ENCODE peak calls at places on chromosomes 11 and 22, in seven cellular contexts. One of them, this sample, is unnamed.

GRCh38 chr11:9568854-9569587 is 4.4 kb upstream of the WEE1 start:
- DNase-seq in activated CD4-positive, alpha-beta T cell treated with anti-CD3 and anti-CD28 coated beads, Interleukin-2, amount 50 U/mL, for 24 hours: no peak
- DNase-seq in head of caudate nucleus: no peak
- DNase-seq in HEK293T: no peak
- DNase-seq in cerebellum: no peak
- DNase-seq in GM04503: peak; percentile 95
- DNase-seq in WERI-Rb-1: no peak
- DNase-seq in this sample: peak; percentile 76

GRCh38 chr11:88292156-88292844 is 45.2 kb downstream of the CTSC start:
- DNase-seq in activated CD4-positive, alpha-beta T cell treated with anti-CD3 and anti-CD28 coated beads, Interleukin-2, amount 50 U/mL, for 24 hours: no peak
- DNase-seq in head of caudate nucleus: no peak
- DNase-seq in WERI-Rb-1: no peak
- DNase-seq in cerebellum: no peak
- DNase-seq in HEK293T: no peak
- DNase-seq in GM04503: no peak
- DNase-seq in this sample: peak; percentile 1

GRCh38 chr11:35722641-35723040 is 60.1 kb downstream of the TRIM44 start:
- DNase-seq in head of caudate nucleus: no peak
- DNase-seq in HEK293T: no peak
- DNase-seq in activated CD4-positive, alpha-beta T cell treated with anti-CD3 and anti-CD28 coated beads, Interleukin-2, amount 50 U/mL, for 24 hours: no peak
- DNase-seq in WERI-Rb-1: no peak
- DNase-seq in GM04503: no peak
- DNase-seq in cerebellum: no peak
- DNase-seq in this sample: no peak

GRCh38 chr11:79794057-79794456 is 353.2 kb upstream of the TENM4 start:
- DNase-seq in cerebellum: no peak
- DNase-seq in GM04503: no peak
- DNase-seq in head of caudate nucleus: no peak
- DNase-seq in activated CD4-positive, alpha-beta T cell treated with anti-CD3 and anti-CD28 coated beads, Interleukin-2, amount 50 U/mL, for 24 hours: no peak
- DNase-seq in HEK293T: no peak
- DNase-seq in WERI-Rb-1: no peak
- DNase-seq in this sample: no peak

GRCh38 chr11:12076840-12077534 is 33.4 kb upstream of the MICAL2 start:
- DNase-seq in activated CD4-positive, alpha-beta T cell treated with anti-CD3 and anti-CD28 coated beads, Interleukin-2, amount 50 U/mL, for 24 hours: no peak
- DNase-seq in HEK293T: no peak
- DNase-seq in cerebellum: peak; percentile 50
- DNase-seq in GM04503: no peak
- DNase-seq in head of caudate nucleus: no peak
- DNase-seq in WERI-Rb-1: no peak
- DNase-seq in this sample: no peak

GRCh38 chr11:63567044-63567840 is 4.1 kb upstream of the PLAAT2 start:
- DNase-seq in HEK293T: no peak
- DNase-seq in WERI-Rb-1: no peak
- DNase-seq in activated CD4-positive, alpha-beta T cell treated with anti-CD3 and anti-CD28 coated beads, Interleukin-2, amount 50 U/mL, for 24 hours: peak; percentile 18
- DNase-seq in cerebellum: no peak
- DNase-seq in head of caudate nucleus: no peak
- DNase-seq in GM04503: peak; percentile 39
- DNase-seq in this sample: no peak

GRCh38 chr11:119065369-119065768 is 2.2 kb upstream of the VPS11 start:
- DNase-seq in WERI-Rb-1: peak; percentile 52
- DNase-seq in cerebellum: no peak
- DNase-seq in HEK293T: peak; percentile 39
- DNase-seq in GM04503: no peak
- DNase-seq in activated CD4-positive, alpha-beta T cell treated with anti-CD3 and anti-CD28 coated beads, Interleukin-2, amount 50 U/mL, for 24 hours: no peak
- DNase-seq in head of caudate nucleus: no peak
- DNase-seq in this sample: no peak

GRCh38 chr11:5203366-5203765 is 2.9 kb upstream of the OR51V1 start:
- DNase-seq in cerebellum: no peak
- DNase-seq in HEK293T: no peak
- DNase-seq in activated CD4-positive, alpha-beta T cell treated with anti-CD3 and anti-CD28 coated beads, Interleukin-2, amount 50 U/mL, for 24 hours: no peak
- DNase-seq in head of caudate nucleus: no peak
- DNase-seq in GM04503: no peak
- DNase-seq in WERI-Rb-1: no peak
- DNase-seq in this sample: no peak

GRCh38 chr11:113670149-113670829 is 35.8 kb downstream of the TMPRSS5 start:
- DNase-seq in cerebellum: no peak
- DNase-seq in HEK293T: no peak
- DNase-seq in activated CD4-positive, alpha-beta T cell treated with anti-CD3 and anti-CD28 coated beads, Interleukin-2, amount 50 U/mL, for 24 hours: no peak
- DNase-seq in GM04503: no peak
- DNase-seq in head of caudate nucleus: no peak
- DNase-seq in WERI-Rb-1: no peak
- DNase-seq in this sample: no peak

GRCh38 chr22:36456459-36456835 is 25.0 kb downstream of the TXN2 start:
- DNase-seq in GM04503: no peak
- DNase-seq in activated CD4-positive, alpha-beta T cell treated with anti-CD3 and anti-CD28 coated beads, Interleukin-2, amount 50 U/mL, for 24 hours: no peak
- DNase-seq in HEK293T: no peak
- DNase-seq in head of caudate nucleus: no peak
- DNase-seq in WERI-Rb-1: no peak
- DNase-seq in cerebellum: no peak
- DNase-seq in this sample: no peak

GRCh38 chr22:19811811-19812771 is 42.6 kb downstream of the GNB1L start:
- DNase-seq in activated CD4-positive, alpha-beta T cell treated with anti-CD3 and anti-CD28 coated beads, Interleukin-2, amount 50 U/mL, for 24 hours: no peak
- DNase-seq in head of caudate nucleus: peak; percentile 12
- DNase-seq in cerebellum: no peak
- DNase-seq in GM04503: no peak
- DNase-seq in HEK293T: no peak
- DNase-seq in WERI-Rb-1: no peak
- DNase-seq in this sample: no peak

GRCh38 chr11:122197055-122197987 is 81.3 kb upstream of the BLID start:
- DNase-seq in WERI-Rb-1: no peak
- DNase-seq in head of caudate nucleus: no peak
- DNase-seq in HEK293T: no peak
- DNase-seq in cerebellum: no peak
- DNase-seq in activated CD4-positive, alpha-beta T cell treated with anti-CD3 and anti-CD28 coated beads, Interleukin-2, amount 50 U/mL, for 24 hours: no peak
- DNase-seq in GM04503: peak; percentile 98
- DNase-seq in this sample: no peak

GRCh38 chr11:76835030-76835429 is 25.7 kb upstream of the ACER3 start:
- DNase-seq in head of caudate nucleus: no peak
- DNase-seq in HEK293T: no peak
- DNase-seq in GM04503: no peak
- DNase-seq in cerebellum: no peak
- DNase-seq in WERI-Rb-1: no peak
- DNase-seq in activated CD4-positive, alpha-beta T cell treated with anti-CD3 and anti-CD28 coated beads, Interleukin-2, amount 50 U/mL, for 24 hours: no peak
- DNase-seq in this sample: no peak

GRCh38 chr11:70159612-70160570 is 43.2 kb upstream of the FADD start:
- DNase-seq in head of caudate nucleus: no peak
- DNase-seq in cerebellum: no peak
- DNase-seq in HEK293T: no peak
- DNase-seq in WERI-Rb-1: no peak
- DNase-seq in GM04503: no peak
- DNase-seq in activated CD4-positive, alpha-beta T cell treated with anti-CD3 and anti-CD28 coated beads, Interleukin-2, amount 50 U/mL, for 24 hours: no peak
- DNase-seq in this sample: no peak

GRCh38 chr11:134504146-134504905 is 92.3 kb upstream of the B3GAT1 start:
- DNase-seq in HEK293T: no peak
- DNase-seq in GM04503: no peak
- DNase-seq in activated CD4-positive, alpha-beta T cell treated with anti-CD3 and anti-CD28 coated beads, Interleukin-2, amount 50 U/mL, for 24 hours: no peak
- DNase-seq in WERI-Rb-1: peak; percentile 5
- DNase-seq in head of caudate nucleus: no peak
- DNase-seq in cerebellum: no peak
- DNase-seq in this sample: no peak

GRCh38 chr22:23218053-23218866 is 38.0 kb downstream of the BCR start:
- DNase-seq in GM04503: no peak
- DNase-seq in head of caudate nucleus: no peak
- DNase-seq in cerebellum: no peak
- DNase-seq in WERI-Rb-1: no peak
- DNase-seq in activated CD4-positive, alpha-beta T cell treated with anti-CD3 and anti-CD28 coated beads, Interleukin-2, amount 50 U/mL, for 24 hours: no peak
- DNase-seq in HEK293T: no peak
- DNase-seq in this sample: no peak

GRCh38 chr11:62505112-62505783 is 41.4 kb downstream of the AHNAK start:
- DNase-seq in GM04503: no peak
- DNase-seq in WERI-Rb-1: peak; percentile 14
- DNase-seq in activated CD4-positive, alpha-beta T cell treated with anti-CD3 and anti-CD28 coated beads, Interleukin-2, amount 50 U/mL, for 24 hours: no peak
- DNase-seq in cerebellum: peak; percentile 38
- DNase-seq in head of caudate nucleus: peak; percentile 53
- DNase-seq in HEK293T: no peak
- DNase-seq in this sample: no peak

GRCh38 chr22:48578138-48579034 is 1249.3 kb downstream of the BRD1 start:
- DNase-seq in cerebellum: no peak
- DNase-seq in activated CD4-positive, alpha-beta T cell treated with anti-CD3 and anti-CD28 coated beads, Interleukin-2, amount 50 U/mL, for 24 hours: no peak
- DNase-seq in head of caudate nucleus: peak; percentile 63
- DNase-seq in WERI-Rb-1: no peak
- DNase-seq in GM04503: no peak
- DNase-seq in HEK293T: no peak
- DNase-seq in this sample: no peak

GRCh38 chr11:110587972-110588371 is 124.3 kb downstream of the ARHGAP20 start:
- DNase-seq in head of caudate nucleus: no peak
- DNase-seq in cerebellum: no peak
- DNase-seq in WERI-Rb-1: no peak
- DNase-seq in HEK293T: no peak
- DNase-seq in activated CD4-positive, alpha-beta T cell treated with anti-CD3 and anti-CD28 coated beads, Interleukin-2, amount 50 U/mL, for 24 hours: no peak
- DNase-seq in GM04503: no peak
- DNase-seq in this sample: no peak

GRCh38 chr11:1468473-1469066 is 18.0 kb downstream of the MOB2 start:
- DNase-seq in head of caudate nucleus: no peak
- DNase-seq in cerebellum: no peak
- DNase-seq in activated CD4-positive, alpha-beta T cell treated with anti-CD3 and anti-CD28 coated beads, Interleukin-2, amount 50 U/mL, for 24 hours: no peak
- DNase-seq in GM04503: no peak
- DNase-seq in WERI-Rb-1: no peak
- DNase-seq in HEK293T: no peak
- DNase-seq in this sample: no peak

GRCh38 chr11:332651-333480 is 12.2 kb upstream of the IFITM3 start:
- DNase-seq in cerebellum: no peak
- DNase-seq in activated CD4-positive, alpha-beta T cell treated with anti-CD3 and anti-CD28 coated beads, Interleukin-2, amount 50 U/mL, for 24 hours: no peak
- DNase-seq in HEK293T: no peak
- DNase-seq in WERI-Rb-1: no peak
- DNase-seq in head of caudate nucleus: no peak
- DNase-seq in GM04503: no peak
- DNase-seq in this sample: no peak

GRCh38 chr22:45776313-45776585 is 104.6 kb downstream of the ATXN10 start:
- DNase-seq in GM04503: no peak
- DNase-seq in head of caudate nucleus: no peak
- DNase-seq in cerebellum: no peak
- DNase-seq in activated CD4-positive, alpha-beta T cell treated with anti-CD3 and anti-CD28 coated beads, Interleukin-2, amount 50 U/mL, for 24 hours: no peak
- DNase-seq in WERI-Rb-1: no peak
- DNase-seq in HEK293T: no peak
- DNase-seq in this sample: no peak

GRCh38 chr22:27881404-27881803 is 37.7 kb downstream of the PITPNB start:
- DNase-seq in GM04503: no peak
- DNase-seq in head of caudate nucleus: peak; percentile 62
- DNase-seq in WERI-Rb-1: no peak
- DNase-seq in activated CD4-positive, alpha-beta T cell treated with anti-CD3 and anti-CD28 coated beads, Interleukin-2, amount 50 U/mL, for 24 hours: no peak
- DNase-seq in cerebellum: peak; percentile 22
- DNase-seq in HEK293T: no peak
- DNase-seq in this sample: no peak

GRCh38 chr11:118918128-118918685 is 7.5 kb downstream of the BCL9L start:
- DNase-seq in activated CD4-positive, alpha-beta T cell treated with anti-CD3 and anti-CD28 coated beads, Interleukin-2, amount 50 U/mL, for 24 hours: no peak
- DNase-seq in GM04503: peak; percentile 90
- DNase-seq in WERI-Rb-1: peak; percentile 69
- DNase-seq in head of caudate nucleus: no peak
- DNase-seq in HEK293T: peak; percentile 31
- DNase-seq in cerebellum: no peak
- DNase-seq in this sample: no peak

GRCh38 chr11:76794371-76795284 is 11.5 kb downstream of the TSKU start:
- DNase-seq in activated CD4-positive, alpha-beta T cell treated with anti-CD3 and anti-CD28 coated beads, Interleukin-2, amount 50 U/mL, for 24 hours: no peak
- DNase-seq in cerebellum: no peak
- DNase-seq in GM04503: no peak
- DNase-seq in head of caudate nucleus: no peak
- DNase-seq in WERI-Rb-1: no peak
- DNase-seq in HEK293T: no peak
- DNase-seq in this sample: no peak